ENCODE peak calls at places on chromosomes 1 and 21, in five cellular contexts. E is A673, V is GM23338, K is dorsolateral prefrontal cortex, B is IMR-90. L is an unnamed sample.

GRCh38 chr1:27037518-27037917 is 24.9 kb upstream of the TENT5B start:
- DNase-seq in K (no peak), B (no peak), E (no peak), V (no peak), L (no peak)

GRCh38 chr1:186188004-186188539 is 187.0 kb downstream of the TPR start:
- DNase-seq in B (peak; percentile 94), V (no peak), K (no peak), E (peak; percentile 47), L (peak; percentile 99)

GRCh38 chr21:43995521-43996105 is 16.5 kb upstream of the TRAPPC10 start:
- DNase-seq in K (no peak), V (no peak), B (no peak), E (no peak), L (no peak)

GRCh38 chr1:212413902-212414327 is 771 bp downstream of the PACC1 start:
- DNase-seq in E (no peak), B (peak; percentile 14), V (no peak), K (no peak), L (no peak)

GRCh38 chr1:204578867-204579664 is 62.9 kb downstream of the MDM4 start:
- DNase-seq in V (peak; percentile 59), B (no peak), E (peak; percentile 49), K (no peak), L (no peak)

GRCh38 chr1:205600085-205600484 is 31.7 kb downstream of the ELK4 start:
- DNase-seq in V (no peak), E (no peak), K (no peak), B (peak; percentile 81), L (peak; percentile 83)

GRCh38 chr1:19512545-19512944 is 27.2 kb upstream of the CAPZB start:
- DNase-seq in K (no peak), E (peak; percentile 17), V (no peak), B (peak; percentile 74), L (no peak)

GRCh38 chr1:147748687-147749350 is 11.6 kb downstream of the GJA5 start:
- DNase-seq in K (no peak), B (no peak), E (no peak), V (no peak), L (peak; percentile 56)

GRCh38 chr1:61533546-61533945 is 191.4 kb downstream of the TM2D1 start:
- DNase-seq in B (no peak), V (no peak), K (no peak), E (no peak), L (no peak)

GRCh38 chr21:28776251-28776650 is 216.4 kb downstream of the LTN1 start:
- DNase-seq in B (peak; percentile 96), E (no peak), V (no peak), K (no peak), L (peak; percentile 41)

GRCh38 chr1:116546354-116546977 is 24.4 kb downstream of the CD58 start:
- DNase-seq in B (no peak), K (no peak), E (no peak), V (no peak), L (no peak)

GRCh38 chr1:27381976-27382762 is 964 bp downstream of the CD164L2 start:
- DNase-seq in V (no peak), E (no peak), B (no peak), K (no peak), L (no peak)

GRCh38 chr1:38615680-38616079 is 243.9 kb downstream of the RRAGC start:
- DNase-seq in K (no peak), B (no peak), V (no peak), E (no peak), L (no peak)

GRCh38 chr1:204170494-204171155 is 4.5 kb upstream of the REN start:
- DNase-seq in E (no peak), B (no peak), V (no peak), K (no peak), L (peak; percentile 59)

GRCh38 chr1:241161188-241161689 is 195.8 kb downstream of the RGS7 start:
- DNase-seq in K (no peak), E (no peak), V (no peak), B (no peak), L (no peak)

GRCh38 chr1:176691251-176692228 is 228.6 kb downstream of the PAPPA2 start:
- DNase-seq in K (no peak), B (peak; percentile 43), V (peak; percentile 82), E (peak; percentile 54), L (peak; percentile 54)

GRCh38 chr1:22753396-22754083 is 42.9 kb downstream of the EPHB2 start:
- DNase-seq in V (no peak), K (no peak), B (peak; percentile 82), E (no peak), L (no peak)

GRCh38 chr1:160284220-160284781 is 632 bp downstream of the PEX19 start:
- DNase-seq in E (peak; percentile 25), V (peak; percentile 44), K (peak; percentile 26), B (peak; percentile 76), L (peak; percentile 67)

GRCh38 chr1:83860506-83861221 is 138.3 kb downstream of the TTLL7 start:
- DNase-seq in V (peak; percentile 87), B (no peak), E (peak; percentile 65), K (peak; percentile 79), L (peak; percentile 44)

GRCh38 chr1:158999301-159000069 is 10.2 kb upstream of the IFI16 start:
- DNase-seq in B (peak; percentile 88), E (peak; percentile 88), V (peak; percentile 97), K (peak; percentile 94), L (peak; percentile 77)

GRCh38 chr1:152347116-152347728 is 12.6 kb downstream of the FLG2 start:
- DNase-seq in E (peak; percentile 71), V (peak; percentile 83), K (no peak), B (peak; percentile 52), L (peak; percentile 78)

GRCh38 chr1:156342556-156342955 is 4.2 kb downstream of the TSACC start:
- DNase-seq in E (no peak), K (no peak), B (peak; percentile 57), V (no peak), L (peak; percentile 11)

GRCh38 chr21:35649186-35649585 is 411.1 kb downstream of the SETD4 start:
- DNase-seq in E (no peak), K (no peak), V (no peak), B (peak; percentile 70), L (peak; percentile 35)

GRCh38 chr1:3314561-3315271 is 139.7 kb upstream of the ARHGEF16 start:
- DNase-seq in B (peak; percentile 66), V (no peak), E (peak; percentile 21), K (no peak), L (no peak)

GRCh38 chr1:154862927-154863701 is 7.0 kb downstream of the KCNN3 start:
- DNase-seq in V (peak; percentile 37), B (no peak), E (no peak), K (no peak), L (no peak)

GRCh38 chr1:111214884-111215283 is 12.6 kb upstream of the CHI3L2 start:
- DNase-seq in K (no peak), B (no peak), E (no peak), V (no peak), L (no peak)

GRCh38 chr1:173112129-173112528 is 61.4 kb upstream of the TNFSF18 start:
- DNase-seq in K (no peak), V (no peak), E (no peak), B (peak; percentile 67), L (peak; percentile 87)

DNA sequence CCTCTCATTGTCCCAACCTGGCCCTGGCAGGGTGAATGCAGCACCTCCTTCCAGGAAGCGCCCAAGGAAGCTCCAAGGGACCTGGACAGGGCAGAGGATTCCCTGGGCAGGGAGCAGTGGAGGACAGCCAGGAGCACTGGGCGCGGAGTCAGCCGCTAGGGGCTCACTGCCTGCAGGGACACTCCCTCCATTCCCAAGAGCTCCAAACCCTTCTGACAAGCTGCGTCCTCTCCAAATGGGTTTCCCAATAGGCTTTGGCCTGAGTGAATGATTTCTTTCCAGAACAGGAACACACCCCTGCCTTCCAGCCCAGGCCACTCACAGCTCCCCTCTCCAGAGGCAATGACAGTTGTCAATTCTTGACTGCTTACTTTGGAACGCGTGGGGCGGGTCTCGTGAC is 128.5 kb upstream of the EDN2 start:
- DNase-seq in B (no peak), V (no peak), K (no peak), E (no peak), L (no peak)
- TF ChIP-seq CTCF in B (no peak), V (no peak), K (no peak), E (no peak), L (no peak)

GRCh38 chr1:234309598-234310459 is 63.4 kb upstream of the COA6 start:
- DNase-seq in V (peak; percentile 88), K (peak; percentile 67), B (peak; percentile 46), E (peak; percentile 69), L (peak; percentile 65)
- TF ChIP-seq CTCF in V (peak; percentile 90), K (peak; percentile 87), B (peak; percentile 71), E (peak; percentile 98), L (peak; percentile 97)

GRCh38 chr1:48677306-48678287 is 99.1 kb downstream of the BEND5 start:
- DNase-seq in K (peak; percentile 78), V (peak; percentile 92), B (peak; percentile 41), E (peak; percentile 73), L (peak; percentile 50)
- TF ChIP-seq CTCF in K (peak; percentile 80), V (peak; percentile 80), B (peak; percentile 52), E (peak; percentile 86), L (peak; percentile 91)

DNA sequence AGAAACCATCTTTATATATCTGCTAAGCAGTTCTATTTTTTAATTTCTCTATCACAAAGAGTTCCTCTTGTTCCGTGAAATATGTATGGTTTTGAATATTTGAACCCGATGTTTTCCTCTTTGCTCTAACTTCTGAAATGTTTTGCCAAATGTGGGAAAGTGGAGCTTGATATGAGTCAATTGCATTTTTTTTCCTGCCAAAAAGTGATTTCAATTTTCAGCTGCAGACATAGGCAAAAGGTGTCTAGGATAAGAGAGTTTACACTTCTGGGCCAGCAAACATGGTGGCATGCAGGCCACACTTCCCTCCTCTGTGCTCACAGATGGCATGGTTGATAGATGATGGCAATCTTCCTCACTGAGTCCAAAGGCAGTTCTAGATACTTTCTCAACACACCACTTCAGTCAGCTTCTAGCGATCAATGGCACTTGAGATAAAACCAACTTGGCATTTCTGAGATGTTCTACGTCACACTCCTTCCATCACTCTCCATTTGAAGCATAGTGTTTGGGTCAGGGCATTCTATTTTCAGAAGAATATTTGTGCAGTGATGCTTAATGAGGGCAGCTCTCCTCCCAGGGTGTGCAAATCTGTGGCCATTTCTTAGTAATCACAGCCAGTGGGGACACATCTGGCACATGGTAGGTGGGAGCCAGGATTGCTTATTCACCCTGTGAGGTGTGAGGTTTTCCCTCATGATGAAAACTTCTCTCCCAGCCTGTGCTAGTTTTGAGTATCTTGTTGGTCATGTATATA is 54.4 kb upstream of the SCAF4 start:
- DNase-seq in K (no peak), V (no peak), B (no peak), E (no peak), L (no peak)
- TF ChIP-seq CTCF in K (peak; percentile 7), V (no peak), B (no peak), E (no peak), L (no peak)

DNA sequence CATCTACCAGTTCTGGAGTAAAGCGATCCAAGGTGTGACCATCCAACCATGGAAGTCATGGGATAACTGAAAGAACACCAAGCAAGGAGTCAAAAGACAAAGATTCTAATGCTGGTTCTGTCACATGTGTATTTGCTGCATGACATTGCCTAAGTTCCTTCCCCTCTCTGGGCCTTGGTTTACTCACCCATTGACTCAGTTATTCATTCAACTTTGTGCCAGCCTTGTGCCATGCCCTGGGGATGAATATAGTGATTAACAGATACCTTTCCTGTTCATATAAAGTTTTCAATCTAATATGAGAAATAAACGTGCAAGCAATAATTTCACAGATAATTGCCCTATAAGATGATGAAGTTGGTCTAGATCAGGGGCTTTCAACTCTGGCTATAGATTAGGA is 33.0 kb upstream of the CAMK1G start:
- DNase-seq in K (no peak), B (no peak), E (no peak), V (no peak), L (peak; percentile 75)
- TF ChIP-seq CTCF in K (no peak), B (no peak), E (no peak), V (no peak), L (no peak)

L was measured in bronchial epithelial cell.